ENCODE peak calls at places on chromosomes 1 and 21, in eight cellular contexts. O is brain microvascular endothelial cell, Q is OCI-LY7, Z is heart right ventricle, N is psoas muscle, L is osteoblast, G is left ventricle myocardium inferior, M is spleen. S is an unnamed sample.

GRCh38 chr1:237084399-237085077 is 42.6 kb downstream of the RYR2 start:
- DNase-seq in O (no peak), Q (no peak), Z (no peak), N (no peak), L (no peak), G (no peak), M (no peak), S (no peak)

GRCh38 chr1:96643519-96643918 is 78.1 kb upstream of the PTBP2 start:
- DNase-seq in O (no peak), Q (no peak), Z (no peak), N (no peak), L (no peak), G (no peak), M (no peak), S (no peak)

GRCh38 chr1:39205102-39205780 is 746 bp downstream of the MACF1 start:
- DNase-seq in O (peak; percentile 76), Q (peak; percentile 66), Z (peak; percentile 55), N (peak; percentile 58), L (no peak), G (peak; percentile 37), M (peak; percentile 85), S (peak; percentile 72)

GRCh38 chr1:167713330-167714081 is 8.3 kb upstream of the MPZL1 start:
- DNase-seq in O (no peak), Q (peak; percentile 37), Z (peak; percentile 23), N (peak; percentile 66), L (no peak), G (no peak), M (peak; percentile 86), S (no peak)

GRCh38 chr1:89780721-89781120 is 40.1 kb upstream of the LRRC8D start:
- DNase-seq in O (peak; percentile 31), Q (peak; percentile 60), Z (no peak), N (no peak), L (no peak), G (no peak), M (no peak), S (peak; percentile 26)

GRCh38 chr1:151056149-151056548 is 3.3 kb downstream of the CDC42SE1 start:
- DNase-seq in O (no peak), Q (no peak), Z (no peak), N (no peak), L (no peak), G (no peak), M (no peak), S (no peak)

GRCh38 chr21:37266515-37267221 is 466 bp downstream of the VPS26C start:
- DNase-seq in O (peak; percentile 11), Q (peak; percentile 79), Z (no peak), N (no peak), L (peak; percentile 79), G (no peak), M (peak; percentile 96), S (peak; percentile 19)

GRCh38 chr1:75616436-75617433 is 5.8 kb upstream of the SLC44A5 start:
- DNase-seq in O (peak; percentile 34), Q (no peak), Z (peak; percentile 4), N (peak; percentile 49), L (peak; percentile 67), G (no peak), M (peak; percentile 74), S (no peak)

GRCh38 chr1:210342986-210343780 is 14.5 kb downstream of the HHAT start:
- DNase-seq in O (no peak), Q (peak; percentile 69), Z (no peak), N (no peak), L (no peak), G (no peak), M (no peak), S (no peak)

GRCh38 chr1:117824612-117825011 is 104.8 kb downstream of the GDAP2 start:
- DNase-seq in O (no peak), Q (no peak), Z (no peak), N (no peak), L (no peak), G (no peak), M (no peak), S (no peak)

GRCh38 chr1:209504571-209504970 is 78.9 kb upstream of the CAMK1G start:
- DNase-seq in O (no peak), Q (no peak), Z (no peak), N (no peak), L (no peak), G (no peak), M (no peak), S (no peak)

GRCh38 chr1:112444269-112444668 is 48.3 kb downstream of the CTTNBP2NL start:
- DNase-seq in O (peak; percentile 35), Q (no peak), Z (no peak), N (no peak), L (peak; percentile 68), G (no peak), M (no peak), S (no peak)

GRCh38 chr1:8373547-8374270 is 55.8 kb downstream of the SLC45A1 start:
- DNase-seq in O (peak; percentile 63), Q (no peak), Z (peak; percentile 87), N (peak; percentile 87), L (peak; percentile 91), G (peak; percentile 77), M (no peak), S (no peak)

GRCh38 chr1:18582890-18583289 is 47.8 kb upstream of the PAX7 start:
- DNase-seq in O (no peak), Q (no peak), Z (no peak), N (no peak), L (no peak), G (no peak), M (no peak), S (no peak)

GRCh38 chr1:47238935-47239640 is 7.1 kb upstream of the TAL1 start:
- DNase-seq in O (no peak), Q (no peak), Z (no peak), N (no peak), L (no peak), G (no peak), M (no peak), S (no peak)

GRCh38 chr1:47249755-47250154 is 17.7 kb upstream of the TAL1 start:
- DNase-seq in O (no peak), Q (no peak), Z (no peak), N (no peak), L (no peak), G (no peak), M (no peak), S (no peak)

GRCh38 chr1:47241114-47242113 is 9.4 kb upstream of the TAL1 start:
- DNase-seq in O (no peak), Q (no peak), Z (no peak), N (no peak), L (no peak), G (no peak), M (no peak), S (no peak)

GRCh38 chr1:47243910-47244309 is 11.9 kb upstream of the TAL1 start:
- DNase-seq in O (no peak), Q (no peak), Z (no peak), N (no peak), L (no peak), G (no peak), M (no peak), S (no peak)

GRCh38 chr1:47244339-47244862 is 12.4 kb upstream of the TAL1 start:
- DNase-seq in O (no peak), Q (no peak), Z (no peak), N (no peak), L (no peak), G (no peak), M (no peak), S (no peak)
- TF ChIP-seq CTCF in O (no peak), Q (no peak), Z (no peak), N (no peak), L (no peak), G (no peak), M (no peak), S (no peak)

GRCh38 chr1:20726932-20727745 is 5.4 kb downstream of the SH2D5 start:
- DNase-seq in O (no peak), Q (no peak), Z (no peak), N (no peak), L (peak; percentile 72), G (no peak), M (no peak), S (no peak)

GRCh38 chr1:20729155-20729931 is 3.2 kb downstream of the SH2D5 start:
- DNase-seq in O (no peak), Q (no peak), Z (no peak), N (no peak), L (peak; percentile 80), G (no peak), M (no peak), S (no peak)

GRCh38 chr1:20726107-20726911 is 6.2 kb downstream of the SH2D5 start:
- DNase-seq in O (no peak), Q (no peak), Z (no peak), N (no peak), L (peak; percentile 65), G (no peak), M (no peak), S (no peak)

GRCh38 chr1:20728371-20729154 is 3.9 kb downstream of the SH2D5 start:
- DNase-seq in O (no peak), Q (no peak), Z (no peak), N (no peak), L (peak; percentile 68), G (no peak), M (no peak), S (no peak)

GRCh38 chr1:20727746-20728316 is 4.7 kb downstream of the SH2D5 start:
- DNase-seq in O (no peak), Q (peak; percentile 23), Z (no peak), N (no peak), L (peak; percentile 88), G (no peak), M (no peak), S (no peak)
- H3K27ac ChIP-seq in O (no peak overlapping the region), Q (no peak overlapping the region), Z (no peak overlapping the region), N (no peak overlapping the region), L (no peak overlapping the region), G (no peak overlapping the region), M (no peak overlapping the region), S (no peak overlapping the region)

GRCh38 chr1:32828341-32828740 is 10.9 kb downstream of the S100PBP start:
- DNase-seq in O (no peak), Q (no peak), Z (no peak), N (no peak), L (peak; percentile 11), G (no peak), M (no peak), S (no peak)
- TF ChIP-seq CTCF in O (peak; percentile 17), Q (peak; percentile 70), Z (peak; percentile 31), N (no peak), L (peak; percentile 20), G (peak; percentile 45), M (no peak), S (peak; percentile 42)

DNA sequence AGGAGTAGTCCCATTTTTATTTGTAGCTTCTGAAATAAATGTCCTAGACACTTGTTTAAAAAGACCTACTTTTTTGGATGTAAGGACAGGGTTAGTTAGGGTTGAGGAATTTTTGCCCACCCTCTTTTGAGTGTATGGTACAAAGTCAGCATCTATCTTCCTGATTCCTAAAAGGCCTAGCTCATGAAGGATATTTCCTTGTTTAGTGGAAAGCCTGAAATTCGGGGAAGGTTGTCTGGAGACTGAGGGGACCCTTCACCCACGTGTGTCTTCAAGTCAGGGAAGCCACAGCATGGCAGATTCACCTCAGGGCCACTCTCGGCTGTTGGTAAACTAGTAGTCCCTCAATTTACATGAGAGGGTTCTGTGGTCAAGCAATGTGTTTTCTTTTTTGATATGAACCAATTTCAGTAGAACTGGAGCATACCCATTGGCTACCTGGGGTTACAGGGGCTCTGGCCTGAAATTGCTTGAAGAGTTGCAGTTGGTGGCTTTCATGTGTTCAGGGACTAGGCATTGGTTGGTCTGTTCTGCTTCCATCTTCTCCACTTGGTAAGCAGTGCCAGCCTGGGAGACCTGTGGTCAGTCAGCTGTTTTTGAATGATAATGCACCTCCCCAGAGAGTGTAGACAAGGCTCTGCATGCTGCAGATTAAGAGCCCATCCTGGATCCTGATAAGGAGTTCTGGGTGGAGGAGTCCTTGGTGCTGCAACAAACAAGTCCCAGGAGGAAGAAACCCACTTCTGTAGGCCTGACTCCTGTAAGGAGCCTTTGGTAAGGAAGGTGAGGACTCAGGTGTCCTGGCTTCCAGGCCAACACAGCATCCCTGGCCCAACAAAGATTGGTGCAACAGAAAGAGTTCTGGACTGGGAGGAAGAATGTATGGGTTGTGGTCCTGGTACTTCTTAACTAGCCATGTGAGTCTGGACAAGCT is 6.3 kb downstream of the BTG2 start:
- DNase-seq in O (no peak), Q (peak; percentile 43), Z (no peak), N (no peak), L (no peak), G (no peak), M (no peak), S (no peak)
- H3K27ac ChIP-seq in O (no peak overlapping the region), Q (peak overlapping the region; percentile 47), Z (peak overlapping the region; percentile 13), N (peak overlapping the region; percentile 98), L (no peak overlapping the region), G (no peak overlapping the region), M (no peak overlapping the region), S (no peak overlapping the region)

S was measured in foreskin keratinocyte.